ENCODE peak calls at places on chromosomes 3 and 15, in ten cellular contexts. D, H, P, F, L, W, G, R, Z and K are unnamed samples.

GRCh38 chr3:48268381-48268935 is 27.6 kb downstream of the ZNF589 start:
- DNase-seq in L (peak; percentile 73), F (no peak), G (peak; percentile 82), D (no peak), W (no peak), Z (peak; percentile 74), R (peak; percentile 65), P (peak; percentile 86), H (no peak), K (no peak)

GRCh38 chr15:51263726-51264125 is 74.7 kb downstream of the CYP19A1 start:
- DNase-seq in L (no peak), F (no peak), Z (no peak), W (no peak), D (peak; percentile 9), P (no peak), R (no peak), H (no peak), G (no peak), K (no peak)

GRCh38 chr3:194178128-194178527 is 42.2 kb downstream of the HES1 start:
- DNase-seq in L (no peak), F (no peak), H (no peak), W (no peak), P (no peak), D (no peak), Z (no peak), R (no peak), G (no peak), K (no peak)

GRCh38 chr3:107913671-107914070 is 177.2 kb downstream of the CD47 start:
- DNase-seq in R (no peak), G (no peak), L (no peak), H (no peak), F (no peak), P (no peak), D (peak; percentile 11), W (no peak), Z (no peak), K (no peak)

GRCh38 chr15:40257656-40258450 is 19.0 kb downstream of the PAK6 start:
- DNase-seq in L (no peak), Z (no peak), H (peak; percentile 90), R (no peak), D (peak; percentile 52), W (no peak), G (no peak), P (no peak), F (no peak), K (no peak)

GRCh38 chr15:82952156-82953081 is at the start of gene HOMER2:
- DNase-seq in L (no peak), G (peak; percentile 84), D (peak; percentile 18), R (no peak), Z (no peak), W (no peak), F (peak; percentile 61), P (no peak), H (peak; percentile 18), K (peak; percentile 81)

GRCh38 chr3:143658869-143659268 is 189.4 kb downstream of the SLC9A9 start:
- DNase-seq in P (no peak), F (no peak), L (no peak), R (no peak), W (no peak), H (no peak), G (peak; percentile 54), D (no peak), Z (no peak), K (no peak)

GRCh38 chr3:29384640-29385039 is 103.8 kb downstream of the RBMS3 start:
- DNase-seq in W (no peak), G (no peak), D (peak; percentile 96), Z (peak; percentile 61), R (no peak), H (peak; percentile 53), P (no peak), L (no peak), F (no peak), K (peak; percentile 44)

GRCh38 chr3:63354160-63354559 is 76.1 kb downstream of the SYNPR start:
- DNase-seq in G (peak; percentile 39), F (no peak), R (no peak), P (no peak), H (no peak), L (no peak), Z (no peak), W (no peak), D (peak; percentile 6), K (no peak)

GRCh38 chr3:142645236-142645793 is 49.1 kb downstream of the PLS1 start:
- DNase-seq in P (no peak), R (no peak), H (no peak), D (peak; percentile 13), W (no peak), G (peak; percentile 5), F (no peak), Z (no peak), L (no peak), K (no peak)

GRCh38 chr15:87365221-87365620 is 891.3 kb downstream of the NTRK3 start:
- DNase-seq in R (no peak), F (no peak), H (no peak), L (no peak), D (peak; percentile 87), W (no peak), G (no peak), P (no peak), Z (no peak), K (no peak)

GRCh38 chr3:112635674-112636073 is 5.3 kb downstream of the CCDC80 start:
- DNase-seq in Z (peak; percentile 22), W (no peak), F (no peak), H (no peak), P (no peak), L (no peak), G (peak; percentile 21), R (no peak), D (peak; percentile 89), K (no peak)

GRCh38 chr3:4416961-4417360 is 50.1 kb downstream of the SUMF1 start:
- DNase-seq in Z (no peak), D (peak; percentile 90), G (peak; percentile 93), F (no peak), R (no peak), P (no peak), H (no peak), W (peak; percentile 17), L (no peak), K (no peak)

GRCh38 chr15:82398785-82399184 is 30.8 kb upstream of the GOLGA6L9 start:
- DNase-seq in R (no peak), Z (no peak), L (no peak), D (no peak), F (no peak), P (no peak), G (no peak), H (no peak), W (no peak), K (no peak)

GRCh38 chr15:83094592-83094991 is 12.9 kb upstream of the TM6SF1 start:
- DNase-seq in F (no peak), D (no peak), R (no peak), P (no peak), Z (no peak), W (no peak), G (no peak), L (no peak), H (no peak), K (no peak)

GRCh38 chr3:33636125-33636855 is 81.8 kb downstream of the CLASP2 start:
- DNase-seq in L (no peak), Z (peak; percentile 23), W (peak; percentile 81), P (no peak), H (peak; percentile 47), F (peak; percentile 40), R (no peak), G (peak; percentile 69), D (peak; percentile 69), K (no peak)

GRCh38 chr3:107211608-107212007 is 165.6 kb upstream of the CCDC54 start:
- DNase-seq in G (no peak), W (no peak), F (no peak), D (no peak), R (no peak), H (no peak), Z (no peak), L (no peak), P (no peak), K (no peak)

GRCh38 chr3:15646924-15647511 is 45.5 kb downstream of the BTD start:
- DNase-seq in L (no peak), R (no peak), H (peak; percentile 74), D (peak; percentile 99), G (no peak), Z (no peak), P (no peak), F (no peak), W (no peak), K (peak; percentile 70)

GRCh38 chr15:63573533-63573932 is 23.7 kb upstream of the FBXL22 start:
- DNase-seq in W (no peak), F (no peak), G (no peak), P (no peak), D (peak; percentile 9), L (no peak), H (no peak), R (no peak), Z (no peak), K (no peak)

GRCh38 chr3:124850212-124850611 is 37.0 kb downstream of the ITGB5 start:
- DNase-seq in G (no peak), L (no peak), Z (no peak), R (no peak), W (no peak), H (no peak), P (no peak), F (no peak), D (no peak), K (no peak)

GRCh38 chr3:123559040-123559861 is 25.6 kb downstream of the HACD2 start:
- DNase-seq in P (no peak), H (no peak), G (peak; percentile 53), W (peak; percentile 80), L (no peak), Z (peak; percentile 54), D (peak; percentile 59), F (peak; percentile 55), R (no peak), K (no peak)

GRCh38 chr3:111768571-111769100 is 90.4 kb upstream of the PHLDB2 start:
- DNase-seq in W (no peak), F (no peak), D (peak; percentile 95), H (no peak), Z (no peak), P (no peak), G (no peak), R (no peak), L (no peak), K (no peak)

GRCh38 chr3:122407946-122408345 is 7.9 kb downstream of the WDR5B start:
- DNase-seq in G (no peak), D (no peak), R (no peak), W (no peak), L (no peak), F (no peak), P (no peak), H (no peak), Z (no peak), K (no peak)

GRCh38 chr3:36364260-36364659 is 16.0 kb upstream of the STAC start:
- DNase-seq in R (no peak), G (peak; percentile 51), F (no peak), H (peak; percentile 27), L (no peak), D (no peak), Z (peak; percentile 20), W (no peak), P (no peak), K (no peak)

GRCh38 chr3:36362973-36363372 is 17.3 kb upstream of the STAC start:
- DNase-seq in G (no peak), R (no peak), H (peak; percentile 62), Z (no peak), D (peak; percentile 72), P (no peak), F (no peak), L (no peak), W (no peak), K (peak; percentile 79)

GRCh38 chr15:38130739-38131498 is 121.7 kb upstream of the SPRED1 start:
- DNase-seq in G (no peak), W (peak; percentile 90), P (no peak), F (peak; percentile 39), D (peak; percentile 95), H (no peak), L (no peak), Z (no peak), R (no peak), K (peak; percentile 64)